ENCODE peak calls at places on chromosomes 12 and 14, in ten cellular contexts. One of them, this sample, is unnamed.
A peak's percentile ranks its signal among the peaks of the same experiment; 100 is the strongest.

GRCh38 chr12:116376354-116377193 is 99.1 kb upstream of the MED13L start:
- DNase-seq in suprapubic skin: no peak
- DNase-seq in upper lobe of right lung: no peak
- DNase-seq in body of pancreas: no peak
- DNase-seq in iPS DF 6.9: no peak
- DNase-seq in GM23248: peak; percentile 92
- DNase-seq in ovary: no peak
- DNase-seq in testis: no peak
- DNase-seq in AG04450: no peak
- DNase-seq in left ventricle myocardium inferior: no peak
- DNase-seq in this sample: peak; percentile 75

GRCh38 chr14:96038920-96039632 is at the start of gene C14orf132:
- DNase-seq in suprapubic skin: peak; percentile 87
- DNase-seq in upper lobe of right lung: peak; percentile 89
- DNase-seq in body of pancreas: peak; percentile 64
- DNase-seq in iPS DF 6.9: no peak
- DNase-seq in GM23248: peak; percentile 89
- DNase-seq in ovary: peak; percentile 61
- DNase-seq in testis: peak; percentile 68
- DNase-seq in AG04450: no peak
- DNase-seq in left ventricle myocardium inferior: peak; percentile 66
- DNase-seq in this sample: peak; percentile 94

GRCh38 chr12:109988903-109989302 is 7.3 kb downstream of the GIT2 start:
- DNase-seq in suprapubic skin: no peak
- DNase-seq in upper lobe of right lung: no peak
- DNase-seq in body of pancreas: no peak
- DNase-seq in iPS DF 6.9: no peak
- DNase-seq in GM23248: no peak
- DNase-seq in ovary: no peak
- DNase-seq in testis: no peak
- DNase-seq in AG04450: no peak
- DNase-seq in left ventricle myocardium inferior: no peak
- DNase-seq in this sample: no peak

GRCh38 chr12:94123127-94123526 is 25.2 kb upstream of the PLXNC1 start:
- DNase-seq in suprapubic skin: no peak
- DNase-seq in upper lobe of right lung: no peak
- DNase-seq in body of pancreas: no peak
- DNase-seq in iPS DF 6.9: no peak
- DNase-seq in GM23248: no peak
- DNase-seq in ovary: no peak
- DNase-seq in testis: no peak
- DNase-seq in AG04450: no peak
- DNase-seq in left ventricle myocardium inferior: no peak
- DNase-seq in this sample: no peak

GRCh38 chr14:85532981-85533820 is 3.3 kb downstream of the FLRT2 start:
- DNase-seq in suprapubic skin: peak; percentile 76
- DNase-seq in upper lobe of right lung: peak; percentile 66
- DNase-seq in body of pancreas: peak; percentile 81
- DNase-seq in iPS DF 6.9: no peak
- DNase-seq in GM23248: peak; percentile 91
- DNase-seq in ovary: peak; percentile 79
- DNase-seq in testis: peak; percentile 72
- DNase-seq in AG04450: no peak
- DNase-seq in left ventricle myocardium inferior: peak; percentile 46
- DNase-seq in this sample: peak; percentile 82

GRCh38 chr12:16224196-16224595 is 53.3 kb downstream of the SLC15A5 start:
- DNase-seq in suprapubic skin: no peak
- DNase-seq in upper lobe of right lung: no peak
- DNase-seq in body of pancreas: no peak
- DNase-seq in iPS DF 6.9: no peak
- DNase-seq in GM23248: no peak
- DNase-seq in ovary: no peak
- DNase-seq in testis: no peak
- DNase-seq in AG04450: no peak
- DNase-seq in left ventricle myocardium inferior: no peak
- DNase-seq in this sample: no peak

GRCh38 chr12:2417761-2418160 is 365.0 kb downstream of the CACNA1C start:
- DNase-seq in suprapubic skin: no peak
- DNase-seq in upper lobe of right lung: peak; percentile 17
- DNase-seq in body of pancreas: no peak
- DNase-seq in iPS DF 6.9: peak; percentile 29
- DNase-seq in GM23248: no peak
- DNase-seq in ovary: no peak
- DNase-seq in testis: no peak
- DNase-seq in AG04450: no peak
- DNase-seq in left ventricle myocardium inferior: no peak
- DNase-seq in this sample: no peak

GRCh38 chr12:113249546-113249945 is 28.3 kb downstream of the TPCN1 start:
- DNase-seq in suprapubic skin: no peak
- DNase-seq in upper lobe of right lung: no peak
- DNase-seq in body of pancreas: no peak
- DNase-seq in iPS DF 6.9: no peak
- DNase-seq in GM23248: no peak
- DNase-seq in ovary: no peak
- DNase-seq in testis: no peak
- DNase-seq in AG04450: no peak
- DNase-seq in left ventricle myocardium inferior: no peak
- DNase-seq in this sample: no peak

GRCh38 chr14:92121670-92122350 is at the start of the genes CPSF2 and NDUFB1:
- DNase-seq in suprapubic skin: peak; percentile 89
- DNase-seq in upper lobe of right lung: peak; percentile 93
- DNase-seq in body of pancreas: peak; percentile 81
- DNase-seq in iPS DF 6.9: peak; percentile 50
- DNase-seq in GM23248: peak; percentile 93
- DNase-seq in ovary: peak; percentile 81
- DNase-seq in testis: peak; percentile 94
- DNase-seq in AG04450: no peak
- DNase-seq in left ventricle myocardium inferior: peak; percentile 90
- DNase-seq in this sample: peak; percentile 90
- H3K4me3 ChIP-seq in suprapubic skin: peak within 1 kb of the TSS; percentile 99
- H3K4me3 ChIP-seq in upper lobe of right lung: peak within 1 kb of the TSS; percentile 74
- H3K4me3 ChIP-seq in body of pancreas: peak within 1 kb of the TSS; percentile 78
- H3K4me3 ChIP-seq in iPS DF 6.9: peak within 1 kb of the TSS; percentile 98
- H3K4me3 ChIP-seq in GM23248: peak within 1 kb of the TSS; percentile 97
- H3K4me3 ChIP-seq in ovary: peak within 1 kb of the TSS; percentile 85
- H3K4me3 ChIP-seq in testis: peak within 1 kb of the TSS; percentile 94
- H3K4me3 ChIP-seq in AG04450: peak within 1 kb of the TSS; percentile 95
- H3K4me3 ChIP-seq in left ventricle myocardium inferior: peak within 1 kb of the TSS; percentile 97
- H3K4me3 ChIP-seq in this sample: peak within 1 kb of the TSS; percentile 82

DNA sequence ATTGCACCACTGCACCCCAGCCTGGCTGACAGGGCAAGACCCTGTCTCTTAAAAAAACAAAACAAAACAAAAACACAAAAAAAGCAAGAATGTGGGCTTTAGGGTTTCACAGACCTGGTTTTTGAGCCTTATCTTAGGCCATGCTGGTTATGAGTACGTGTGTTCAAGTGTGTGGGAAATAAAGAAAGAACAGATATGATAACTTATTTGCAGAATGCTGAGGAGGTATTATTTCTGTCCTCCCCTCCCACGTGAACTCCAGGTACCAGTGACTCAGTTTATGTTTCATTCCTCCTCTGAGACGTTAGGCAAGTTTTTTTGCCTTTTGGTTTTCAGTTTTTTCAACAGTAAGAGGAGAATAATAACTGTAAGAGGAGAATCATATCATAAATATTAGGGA is 49.3 kb downstream of the PCNX1 start:
- DNase-seq in suprapubic skin: no peak
- DNase-seq in upper lobe of right lung: no peak
- DNase-seq in body of pancreas: no peak
- DNase-seq in iPS DF 6.9: no peak
- DNase-seq in GM23248: no peak
- DNase-seq in ovary: no peak
- DNase-seq in testis: no peak
- DNase-seq in AG04450: no peak
- DNase-seq in left ventricle myocardium inferior: no peak
- DNase-seq in this sample: no peak
- H3K27ac ChIP-seq in suprapubic skin: no peak overlapping the region
- H3K27ac ChIP-seq in upper lobe of right lung: no peak overlapping the region
- H3K27ac ChIP-seq in body of pancreas: no peak overlapping the region
- H3K27ac ChIP-seq in iPS DF 6.9: no peak overlapping the region
- H3K27ac ChIP-seq in GM23248: no peak overlapping the region
- H3K27ac ChIP-seq in ovary: no peak overlapping the region
- H3K27ac ChIP-seq in testis: no peak overlapping the region
- H3K27ac ChIP-seq in AG04450: no peak overlapping the region
- H3K27ac ChIP-seq in left ventricle myocardium inferior: no peak overlapping the region
- H3K27ac ChIP-seq in this sample: no peak overlapping the region

GRCh38 chr12:130158775-130159100 is 3.5 kb upstream of the FZD10 start:
- DNase-seq in suprapubic skin: no peak
- DNase-seq in upper lobe of right lung: no peak
- DNase-seq in body of pancreas: no peak
- DNase-seq in iPS DF 6.9: no peak
- DNase-seq in GM23248: no peak
- DNase-seq in ovary: no peak
- DNase-seq in testis: no peak
- DNase-seq in AG04450: no peak
- DNase-seq in left ventricle myocardium inferior: no peak
- DNase-seq in this sample: no peak

GRCh38 chr12:130162267-130162666 is at the start of gene FZD10:
- DNase-seq in suprapubic skin: no peak
- DNase-seq in upper lobe of right lung: peak; percentile 65
- DNase-seq in body of pancreas: peak; percentile 29
- DNase-seq in iPS DF 6.9: no peak
- DNase-seq in GM23248: peak; percentile 50
- DNase-seq in ovary: peak; percentile 40
- DNase-seq in testis: peak; percentile 57
- DNase-seq in AG04450: no peak
- DNase-seq in left ventricle myocardium inferior: peak; percentile 47
- DNase-seq in this sample: no peak

GRCh38 chr12:130161261-130162231 is 718 bp upstream of the FZD10 start:
- DNase-seq in suprapubic skin: no peak
- DNase-seq in upper lobe of right lung: peak; percentile 63
- DNase-seq in body of pancreas: peak; percentile 37
- DNase-seq in iPS DF 6.9: no peak
- DNase-seq in GM23248: peak; percentile 12
- DNase-seq in ovary: peak; percentile 32
- DNase-seq in testis: peak; percentile 49
- DNase-seq in AG04450: no peak
- DNase-seq in left ventricle myocardium inferior: peak; percentile 27
- DNase-seq in this sample: peak; percentile 83

GRCh38 chr12:130160306-130160705 is 2.0 kb upstream of the FZD10 start:
- DNase-seq in suprapubic skin: no peak
- DNase-seq in upper lobe of right lung: no peak
- DNase-seq in body of pancreas: no peak
- DNase-seq in iPS DF 6.9: no peak
- DNase-seq in GM23248: no peak
- DNase-seq in ovary: no peak
- DNase-seq in testis: no peak
- DNase-seq in AG04450: no peak
- DNase-seq in left ventricle myocardium inferior: no peak
- DNase-seq in this sample: no peak

DNA sequence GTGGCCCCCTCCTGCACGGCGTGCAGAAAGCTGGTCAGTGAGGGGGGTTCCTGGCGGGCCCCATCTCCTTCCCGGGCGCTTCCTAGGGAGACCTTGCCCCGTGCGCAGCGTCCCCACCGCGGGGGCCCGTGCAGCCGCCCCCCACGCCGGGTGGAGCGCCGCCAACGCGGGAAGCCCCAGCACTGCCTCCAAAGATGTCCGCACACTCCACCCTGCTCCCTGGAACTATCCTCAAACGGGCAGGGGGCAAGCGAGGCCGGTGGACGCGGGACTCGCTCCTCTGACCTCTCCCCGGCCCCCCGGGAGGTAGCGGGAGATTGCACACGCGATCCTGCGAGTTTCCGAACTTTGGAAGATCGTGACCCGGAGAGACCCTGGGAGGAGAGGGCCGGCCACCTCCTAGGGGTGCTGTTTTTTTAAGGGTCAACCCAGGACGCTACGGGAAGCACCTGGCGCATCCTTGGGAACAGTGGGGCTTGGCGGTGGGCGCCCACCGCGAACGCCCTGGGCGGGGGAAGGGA is 1.5 kb upstream of the FZD10 start:
- DNase-seq in suprapubic skin: peak; percentile 52
- DNase-seq in upper lobe of right lung: peak; percentile 48
- DNase-seq in body of pancreas: no peak
- DNase-seq in iPS DF 6.9: no peak
- DNase-seq in GM23248: no peak
- DNase-seq in ovary: no peak
- DNase-seq in testis: no peak
- DNase-seq in AG04450: no peak
- DNase-seq in left ventricle myocardium inferior: no peak
- DNase-seq in this sample: peak; percentile 69
- H3K4me3 ChIP-seq in suprapubic skin: peak overlapping the region; percentile 58
- H3K4me3 ChIP-seq in upper lobe of right lung: peak overlapping the region; percentile 42
- H3K4me3 ChIP-seq in body of pancreas: no peak overlapping the region
- H3K4me3 ChIP-seq in iPS DF 6.9: no peak overlapping the region
- H3K4me3 ChIP-seq in GM23248: no peak overlapping the region
- H3K4me3 ChIP-seq in ovary: no peak overlapping the region
- H3K4me3 ChIP-seq in testis: peak overlapping the region; percentile 16
- H3K4me3 ChIP-seq in AG04450: no peak overlapping the region
- H3K4me3 ChIP-seq in left ventricle myocardium inferior: peak overlapping the region; percentile 62
- H3K4me3 ChIP-seq in this sample: no peak overlapping the region

GRCh38 chr14:24130380-24130716 is at the start of gene FITM1:
- DNase-seq in suprapubic skin: no peak
- DNase-seq in upper lobe of right lung: no peak
- DNase-seq in body of pancreas: no peak
- DNase-seq in iPS DF 6.9: no peak
- DNase-seq in GM23248: no peak
- DNase-seq in ovary: no peak
- DNase-seq in testis: no peak
- DNase-seq in AG04450: no peak
- DNase-seq in left ventricle myocardium inferior: no peak
- DNase-seq in this sample: no peak

GRCh38 chr14:24131549-24131966 is 1.1 kb downstream of the FITM1 start:
- DNase-seq in suprapubic skin: no peak
- DNase-seq in upper lobe of right lung: no peak
- DNase-seq in body of pancreas: no peak
- DNase-seq in iPS DF 6.9: no peak
- DNase-seq in GM23248: no peak
- DNase-seq in ovary: no peak
- DNase-seq in testis: no peak
- DNase-seq in AG04450: no peak
- DNase-seq in left ventricle myocardium inferior: no peak
- DNase-seq in this sample: peak; percentile 61

GRCh38 chr14:24132061-24132685 is 1.7 kb downstream of the FITM1 start:
- DNase-seq in suprapubic skin: no peak
- DNase-seq in upper lobe of right lung: no peak
- DNase-seq in body of pancreas: peak; percentile 82
- DNase-seq in iPS DF 6.9: no peak
- DNase-seq in GM23248: no peak
- DNase-seq in ovary: no peak
- DNase-seq in testis: no peak
- DNase-seq in AG04450: no peak
- DNase-seq in left ventricle myocardium inferior: no peak
- DNase-seq in this sample: peak; percentile 36

GRCh38 chr14:24129410-24129998 is 955 bp upstream of the FITM1 start:
- DNase-seq in suprapubic skin: no peak
- DNase-seq in upper lobe of right lung: no peak
- DNase-seq in body of pancreas: no peak
- DNase-seq in iPS DF 6.9: no peak
- DNase-seq in GM23248: no peak
- DNase-seq in ovary: no peak
- DNase-seq in testis: no peak
- DNase-seq in AG04450: no peak
- DNase-seq in left ventricle myocardium inferior: no peak
- DNase-seq in this sample: peak; percentile 16

DNA sequence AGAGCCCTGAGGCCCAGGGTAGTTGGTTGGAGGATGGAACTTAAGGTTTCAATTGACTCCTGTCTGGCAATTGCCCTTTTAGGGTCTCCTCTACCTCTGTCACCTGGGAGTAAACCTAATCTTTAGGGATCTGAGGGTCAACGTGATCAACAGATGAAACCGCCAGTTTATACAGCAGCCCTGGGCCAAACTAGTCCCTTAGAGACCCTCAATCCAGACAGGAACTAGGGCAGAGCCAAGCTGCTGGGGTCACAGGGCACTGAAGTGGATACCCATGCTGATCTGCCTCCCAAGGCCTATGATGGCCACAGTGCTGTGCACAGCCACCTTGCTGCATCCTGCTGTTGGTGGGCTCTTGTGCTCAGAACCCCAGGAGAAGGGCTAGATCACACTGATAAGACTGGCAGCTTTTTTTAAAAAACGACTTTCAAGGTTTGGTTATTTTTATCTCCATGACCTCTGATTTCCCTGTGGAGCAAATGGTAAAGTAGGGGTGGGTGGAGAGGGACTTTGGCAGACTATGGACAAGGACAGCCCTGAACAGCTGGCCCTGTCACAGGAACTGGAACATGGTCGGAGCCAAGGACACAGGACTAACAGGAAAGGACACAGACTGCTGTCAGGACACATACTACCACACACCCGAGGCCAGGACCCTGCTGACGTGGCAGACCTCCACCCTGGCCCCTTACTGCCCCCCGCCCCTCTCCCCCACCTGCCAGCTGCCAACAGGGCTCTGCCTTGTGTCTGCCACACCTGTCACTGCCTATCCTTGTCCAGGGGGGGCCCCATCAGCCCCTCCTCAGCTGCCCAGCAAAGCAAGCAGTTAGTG is 474 bp downstream of the FITM1 start:
- DNase-seq in suprapubic skin: no peak
- DNase-seq in upper lobe of right lung: no peak
- DNase-seq in body of pancreas: peak; percentile 92
- DNase-seq in iPS DF 6.9: no peak
- DNase-seq in GM23248: no peak
- DNase-seq in ovary: no peak
- DNase-seq in testis: no peak
- DNase-seq in AG04450: no peak
- DNase-seq in left ventricle myocardium inferior: peak; percentile 76
- DNase-seq in this sample: peak; percentile 72
- H3K27ac ChIP-seq in suprapubic skin: peak overlapping the region; percentile 24
- H3K27ac ChIP-seq in upper lobe of right lung: peak overlapping the region; percentile 72
- H3K27ac ChIP-seq in body of pancreas: peak overlapping the region; percentile 92
- H3K27ac ChIP-seq in iPS DF 6.9: no peak overlapping the region
- H3K27ac ChIP-seq in GM23248: no peak overlapping the region
- H3K27ac ChIP-seq in ovary: no peak overlapping the region
- H3K27ac ChIP-seq in testis: peak overlapping the region; percentile 46
- H3K27ac ChIP-seq in AG04450: no peak overlapping the region
- H3K27ac ChIP-seq in left ventricle myocardium inferior: peak overlapping the region; percentile 98
- H3K27ac ChIP-seq in this sample: no peak overlapping the region